ENCODE peak calls at places on chromosomes 1 and 21, in nine cellular contexts. X, T, P, W, Q, G, B, E and K are unnamed samples.
A peak's percentile ranks its signal among the peaks of the same experiment; 100 is the strongest.

GRCh38 chr1:48089356-48089891 is 92.2 kb upstream of the TRABD2B start:
- DNase-seq in X (no peak), T (no peak), P (no peak), W (no peak), Q (no peak), G (no peak), B (no peak), E (no peak), K (no peak)

GRCh38 chr1:157151068-157151467 is 12.9 kb upstream of the ETV3 start:
- DNase-seq in X (no peak), T (no peak), P (no peak), W (no peak), Q (no peak), G (no peak), B (no peak), E (no peak), K (no peak)

GRCh38 chr1:207021139-207021861 is 11.3 kb downstream of the C1orf116 start:
- DNase-seq in X (no peak), T (no peak), P (no peak), W (no peak), Q (no peak), G (no peak), B (no peak), E (no peak), K (no peak)

GRCh38 chr1:55980574-55980973 is 598.8 kb downstream of the PLPP3 start:
- DNase-seq in X (no peak), T (no peak), P (peak; percentile 60), W (no peak), Q (no peak), G (no peak), B (no peak), E (no peak), K (no peak)

GRCh38 chr1:183953031-183953430 is 84.5 kb downstream of the COLGALT2 start:
- DNase-seq in X (no peak), T (no peak), P (no peak), W (peak; percentile 41), Q (no peak), G (peak; percentile 84), B (no peak), E (no peak), K (no peak)

GRCh38 chr1:67100833-67101232 is 33.9 kb downstream of the C1orf141 start:
- DNase-seq in X (no peak), T (no peak), P (no peak), W (no peak), Q (no peak), G (no peak), B (no peak), E (no peak), K (no peak)

GRCh38 chr1:54804471-54805132 is 3.5 kb upstream of the TTC22 start:
- DNase-seq in X (no peak), T (no peak), P (no peak), W (no peak), Q (no peak), G (no peak), B (no peak), E (no peak), K (no peak)

GRCh38 chr1:245332513-245332912 is 177.7 kb downstream of the KIF26B start:
- DNase-seq in X (no peak), T (no peak), P (no peak), W (no peak), Q (no peak), G (no peak), B (no peak), E (no peak), K (no peak)

GRCh38 chr21:37088196-37088595 is 15.1 kb downstream of the TTC3 start:
- DNase-seq in X (no peak), T (no peak), P (no peak), W (no peak), Q (no peak), G (no peak), B (no peak), E (no peak), K (no peak)

GRCh38 chr1:17012775-17013501 is 1.2 kb upstream of the ATP13A2 start:
- DNase-seq in X (no peak), T (no peak), P (no peak), W (no peak), Q (no peak), G (no peak), B (peak; percentile 53), E (no peak), K (peak; percentile 65)

GRCh38 chr1:201020647-201021332 is 2.7 kb downstream of the KIF21B start:
- DNase-seq in X (peak; percentile 85), T (peak; percentile 21), P (no peak), W (no peak), Q (no peak), G (no peak), B (peak; percentile 93), E (no peak), K (no peak)

GRCh38 chr1:240254006-240254405 is 162.3 kb downstream of the FMN2 start:
- DNase-seq in X (no peak), T (no peak), P (no peak), W (no peak), Q (no peak), G (no peak), B (no peak), E (no peak), K (no peak)

GRCh38 chr1:56506314-56506743 is 73.0 kb downstream of the PLPP3 start:
- DNase-seq in X (peak; percentile 79), T (no peak), P (no peak), W (no peak), Q (no peak), G (no peak), B (no peak), E (no peak), K (no peak)

GRCh38 chr1:5780324-5780716 is 211.9 kb downstream of the NPHP4 start:
- DNase-seq in X (no peak), T (no peak), P (no peak), W (no peak), Q (no peak), G (no peak), B (no peak), E (no peak), K (no peak)